ENCODE peak calls at places on chromosomes 2 and 18, in eight cellular contexts. S is T-cell; K is thyroid gland; D is stimulated activated CD4-positive, alpha-beta T cell treated with anti-CD3 and anti-CD28 coated beads, Interleukin-2, amount 100 ng/mL, for 24 hours; I is body of pancreas; E is stomach; Z is CD4-positive, CD25-positive, alpha-beta regulatory T cell; M is amniotic stem cell. V is an unnamed sample.

GRCh38 chr2:37655442-37655841 is 16.0 kb downstream of the CDC42EP3 start:
- DNase-seq in S (no peak), K (no peak), D (no peak), I (no peak), E (no peak), Z (no peak), M (no peak), V (no peak)

GRCh38 chr18:79874553-79875530 is 76.6 kb downstream of the SLC66A2 start:
- DNase-seq in S (no peak), K (no peak), D (no peak), I (no peak), E (no peak), Z (no peak), M (no peak), V (no peak)

GRCh38 chr2:172330060-172330671 is 97.2 kb upstream of the ITGA6 start:
- DNase-seq in S (no peak), K (no peak), D (no peak), I (peak), E (no peak), Z (no peak), M (no peak), V (no peak)

GRCh38 chr2:123245156-123245555 is 779.9 kb upstream of the CNTNAP5 start:
- DNase-seq in S (no peak), K (no peak), D (no peak), I (no peak), E (no peak), Z (no peak), M (no peak), V (no peak)

GRCh38 chr2:174610243-174610995 is 12.8 kb upstream of the WIPF1 start:
- DNase-seq in S (no peak), K (no peak), D (no peak), I (no peak), E (no peak), Z (no peak), M (no peak), V (no peak)

GRCh38 chr2:145228506-145228905 is 708.6 kb upstream of the ZEB2 start:
- DNase-seq in S (no peak), K (no peak), D (no peak), I (no peak), E (no peak), Z (no peak), M (no peak), V (no peak)

GRCh38 chr2:219511547-219512325 is 2.5 kb upstream of the ASIC4 start:
- DNase-seq in S (no peak), K (no peak), D (no peak), I (no peak), E (no peak), Z (no peak), M (no peak), V (no peak)

GRCh38 chr2:173286153-173286809 is 68.4 kb upstream of the CDCA7 start:
- DNase-seq in S (no peak), K (no peak), D (no peak), I (no peak), E (no peak), Z (no peak), M (no peak), V (no peak)

GRCh38 chr2:125227843-125228392 is 1202.8 kb downstream of the CNTNAP5 start:
- DNase-seq in S (no peak), K (no peak), D (no peak), I (no peak), E (no peak), Z (no peak), M (no peak), V (no peak)

V was measured in CD8-positive, alpha-beta T cell.